ENCODE peak calls at places on chromosomes 13 and 19, in six cellular contexts. J is AG10803, I is globus pallidus, N is T-helper 1 cell, P is GM23248, A is neural crest cell. M is an unnamed sample.

GRCh38 chr13:42041684-42042035 is 6.8 kb upstream of the DGKH start:
- DNase-seq in N (no peak), J (peak; percentile 62), I (peak; percentile 41), P (peak; percentile 89), A (peak; percentile 43), M (peak; percentile 76)

GRCh38 chr13:95950103-95950502 is 103.1 kb downstream of the UGGT2 start:
- DNase-seq in J (no peak), N (no peak), I (no peak), A (no peak), P (no peak), M (no peak)

GRCh38 chr19:30362156-30362754 is 9.9 kb upstream of the ZNF536 start:
- DNase-seq in P (peak; percentile 4), A (no peak), I (no peak), N (no peak), J (peak; percentile 88), M (peak; percentile 93)

GRCh38 chr13:19794552-19795143 is 11.9 kb upstream of the PSPC1 start:
- DNase-seq in J (no peak), A (no peak), I (no peak), N (no peak), P (no peak), M (no peak)

GRCh38 chr13:65965496-65965895 is 1264.6 kb downstream of the PCDH9 start:
- DNase-seq in J (peak; percentile 56), A (no peak), P (peak; percentile 14), N (no peak), I (no peak), M (peak; percentile 21)

GRCh38 chr13:32823597-32823996 is 192.6 kb upstream of the KL start:
- DNase-seq in N (no peak), J (no peak), I (no peak), P (no peak), A (no peak), M (no peak)

GRCh38 chr19:14434543-14435319 is 1.6 kb downstream of the PKN1 start:
- DNase-seq in N (peak; percentile 17), J (peak; percentile 77), P (peak; percentile 92), I (no peak), A (no peak), M (peak; percentile 81)

GRCh38 chr19:32232449-32232848 is 113.0 kb upstream of the ZNF507 start:
- DNase-seq in N (no peak), A (no peak), P (no peak), J (no peak), I (no peak), M (no peak)

GRCh38 chr13:39768962-39769361 is 113.5 kb downstream of the COG6 start:
- DNase-seq in J (no peak), P (no peak), I (no peak), N (no peak), A (no peak), M (no peak)

GRCh38 chr19:7113233-7113632 is 43.7 kb downstream of the ZNF557 start:
- DNase-seq in N (no peak), I (no peak), A (no peak), P (no peak), J (no peak), M (no peak)

GRCh38 chr13:35630551-35631275 is 154.2 kb upstream of the MAB21L1 start:
- DNase-seq in J (peak; percentile 79), A (no peak), N (no peak), I (peak; percentile 45), P (peak; percentile 88), M (peak; percentile 61)

GRCh38 chr19:41872775-41873647 is 4.1 kb upstream of the CD79A start:
- DNase-seq in P (peak; percentile 71), I (no peak), N (peak; percentile 61), A (peak; percentile 53), J (peak; percentile 52), M (peak; percentile 48)

GRCh38 chr13:110525328-110526319 is 35.9 kb downstream of the RAB20 start:
- DNase-seq in J (no peak), A (no peak), I (no peak), P (no peak), N (no peak), M (no peak)

GRCh38 chr13:76454991-76455390 is 431.2 kb downstream of the KCTD12 start:
- DNase-seq in A (no peak), P (no peak), I (no peak), N (no peak), J (no peak), M (no peak)

GRCh38 chr13:113915012-113915763 is 51.3 kb upstream of the GAS6 start:
- DNase-seq in P (no peak), N (no peak), J (no peak), I (no peak), A (no peak), M (no peak)

GRCh38 chr13:94234766-94235165 is 244.7 kb downstream of the DCT start:
- DNase-seq in A (no peak), I (no peak), J (no peak), N (no peak), P (no peak), M (no peak)

GRCh38 chr13:50990540-50991506 is 81.2 kb downstream of the RNASEH2B start:
- DNase-seq in N (no peak), J (peak; percentile 71), I (peak; percentile 29), A (peak; percentile 46), P (peak; percentile 87), M (peak; percentile 84)

GRCh38 chr19:35299523-35300339 is 7.8 kb downstream of the MAG start:
- DNase-seq in P (peak; percentile 25), N (no peak), I (peak; percentile 79), A (no peak), J (no peak), M (no peak)

GRCh38 chr13:40192516-40193257 is 473.8 kb downstream of the FOXO1 start:
- DNase-seq in P (peak; percentile 66), A (no peak), J (peak; percentile 18), N (no peak), I (peak; percentile 51), M (no peak)

GRCh38 chr19:34960103-34960805 is 3.8 kb downstream of the ZNF792 start:
- DNase-seq in P (peak; percentile 70), I (no peak), J (peak; percentile 75), A (no peak), N (no peak), M (peak; percentile 52)

GRCh38 chr13:77918391-77919261 is at the start of gene EDNRB:
- DNase-seq in J (peak; percentile 11), I (peak; percentile 55), N (no peak), P (peak; percentile 62), A (peak; percentile 29), M (peak; percentile 23)

GRCh38 chr19:30492581-30492980 is 120.4 kb downstream of the ZNF536 start:
- DNase-seq in J (no peak), A (no peak), N (no peak), I (no peak), P (no peak), M (no peak)

GRCh38 chr19:2343289-2343982 is 15.0 kb downstream of the SPPL2B start:
- DNase-seq in I (no peak), A (no peak), P (no peak), J (no peak), N (no peak), M (no peak)

GRCh38 chr13:20353973-20354372 is 121.9 kb upstream of the GJB6 start:
- DNase-seq in I (no peak), P (peak; percentile 81), N (no peak), A (no peak), J (peak; percentile 68), M (peak; percentile 61)

GRCh38 chr19:10095948-10096614 is 6.4 kb downstream of the ANGPTL6 start:
- DNase-seq in P (peak; percentile 96), I (peak; percentile 87), J (peak; percentile 89), N (peak; percentile 95), A (peak; percentile 86), M (peak; percentile 100)

GRCh38 chr13:39596176-39596575 is 6.8 kb downstream of the LHFPL6 start:
- DNase-seq in J (no peak), N (no peak), I (no peak), P (no peak), A (no peak), M (no peak)

GRCh38 chr19:49335784-49336481 is 727 bp downstream of the CD37 start:
- DNase-seq in I (no peak), A (no peak), P (no peak), N (no peak), J (no peak), M (no peak)

GRCh38 chr19:36973021-36973843 is 57.1 kb downstream of the ZNF568 start:
- DNase-seq in P (peak; percentile 91), N (peak; percentile 65), I (peak; percentile 91), J (peak; percentile 69), A (no peak), M (peak; percentile 88)

GRCh38 chr19:44303976-44304568 is 753 bp downstream of the ZNF235 start:
- DNase-seq in A (no peak), P (peak; percentile 77), J (peak; percentile 45), I (peak; percentile 0), N (no peak), M (peak; percentile 40)

GRCh38 chr13:59946924-59947323 is 216.8 kb downstream of the DIAPH3 start:
- DNase-seq in N (no peak), P (peak; percentile 17), I (no peak), J (peak; percentile 72), A (no peak), M (peak; percentile 21)

GRCh38 chr13:30026909-30027308 is 176.5 kb upstream of the UBL3 start:
- DNase-seq in P (no peak), A (no peak), I (no peak), N (no peak), J (no peak), M (no peak)

GRCh38 chr19:6671960-6672359 is 2.0 kb upstream of the TNFSF14 start:
- DNase-seq in I (no peak), P (no peak), N (no peak), A (no peak), J (no peak), M (no peak)

GRCh38 chr19:2610637-2611482 is 91.6 kb downstream of the GNG7 start:
- DNase-seq in N (peak; percentile 80), I (peak; percentile 73), A (peak; percentile 98), P (peak; percentile 98), J (peak; percentile 96), M (peak; percentile 93)

GRCh38 chr19:56088454-56089215 is 32.5 kb downstream of the ZNF787 start:
- DNase-seq in J (no peak), N (no peak), P (no peak), A (no peak), I (no peak), M (no peak)

GRCh38 chr13:51999525-51999924 is 11.7 kb downstream of the ATP7B start:
- DNase-seq in N (no peak), J (peak; percentile 8), A (no peak), I (no peak), P (peak; percentile 25), M (no peak)

GRCh38 chr19:13574933-13575332 is 68.7 kb upstream of the CACNA1A start:
- DNase-seq in A (peak; percentile 11), N (no peak), J (peak; percentile 50), P (peak; percentile 76), I (no peak), M (peak; percentile 50)

GRCh38 chr13:42875448-42876269 is 94.3 kb downstream of the FAM216B start:
- DNase-seq in P (peak; percentile 9), N (no peak), I (no peak), J (no peak), A (peak; percentile 8), M (no peak)

GRCh38 chr13:108188260-108188659 is 27.1 kb downstream of the LIG4 start:
- DNase-seq in A (no peak), P (no peak), J (no peak), I (no peak), N (no peak), M (no peak)

GRCh38 chr19:30326076-30326710 is 46.0 kb upstream of the ZNF536 start:
- DNase-seq in A (no peak), J (no peak), N (no peak), I (peak; percentile 50), P (no peak), M (no peak)

M was measured in AG08395.